ENCODE peak calls at places on chromosome 12, in four cellular contexts. One of them, this sample, is unnamed.

GRCh38 chr12:108720757-108721514 is 10.4 kb downstream of the CORO1C start:
- DNase-seq in NCI-H69: peak; percentile 57
- DNase-seq in activated CD4-positive, alpha-beta memory T cell treated with anti-CD3 and anti-CD28 coated beads, Interleukin-2, amount 10 ng/mL, durations not matched to agents 7 days and 5 days: no peak
- DNase-seq in lower lobe of right lung: no peak
- DNase-seq in this sample: no peak

GRCh38 chr12:42705863-42706262 is 116.3 kb upstream of the PRICKLE1 start:
- DNase-seq in activated CD4-positive, alpha-beta memory T cell treated with anti-CD3 and anti-CD28 coated beads, Interleukin-2, amount 10 ng/mL, durations not matched to agents 7 days and 5 days: no peak
- DNase-seq in NCI-H69: peak; percentile 73
- DNase-seq in lower lobe of right lung: peak; percentile 46
- DNase-seq in this sample: peak; percentile 83

GRCh38 chr12:47755655-47756562 is 2.8 kb downstream of the RAPGEF3 start:
- DNase-seq in activated CD4-positive, alpha-beta memory T cell treated with anti-CD3 and anti-CD28 coated beads, Interleukin-2, amount 10 ng/mL, durations not matched to agents 7 days and 5 days: no peak
- DNase-seq in NCI-H69: peak; percentile 57
- DNase-seq in lower lobe of right lung: peak; percentile 62
- DNase-seq in this sample: no peak

GRCh38 chr12:1845886-1846285 is 25.5 kb downstream of the LRTM2 start:
- DNase-seq in NCI-H69: no peak
- DNase-seq in activated CD4-positive, alpha-beta memory T cell treated with anti-CD3 and anti-CD28 coated beads, Interleukin-2, amount 10 ng/mL, durations not matched to agents 7 days and 5 days: no peak
- DNase-seq in lower lobe of right lung: no peak
- DNase-seq in this sample: no peak

GRCh38 chr12:99435095-99435791 is 212.3 kb upstream of the GARIN6 start:
- DNase-seq in lower lobe of right lung: no peak
- DNase-seq in NCI-H69: peak; percentile 27
- DNase-seq in activated CD4-positive, alpha-beta memory T cell treated with anti-CD3 and anti-CD28 coated beads, Interleukin-2, amount 10 ng/mL, durations not matched to agents 7 days and 5 days: no peak
- DNase-seq in this sample: no peak

GRCh38 chr12:126404293-126404851 is 1339.1 kb downstream of the AACS start:
- DNase-seq in activated CD4-positive, alpha-beta memory T cell treated with anti-CD3 and anti-CD28 coated beads, Interleukin-2, amount 10 ng/mL, durations not matched to agents 7 days and 5 days: no peak
- DNase-seq in lower lobe of right lung: no peak
- DNase-seq in NCI-H69: no peak
- DNase-seq in this sample: no peak

GRCh38 chr12:43763769-43764168 is 5.0 kb downstream of the IRAK4 start:
- DNase-seq in lower lobe of right lung: no peak
- DNase-seq in activated CD4-positive, alpha-beta memory T cell treated with anti-CD3 and anti-CD28 coated beads, Interleukin-2, amount 10 ng/mL, durations not matched to agents 7 days and 5 days: no peak
- DNase-seq in NCI-H69: no peak
- DNase-seq in this sample: no peak

GRCh38 chr12:68175566-68176033 is 16.1 kb upstream of the IFNG start:
- DNase-seq in NCI-H69: no peak
- DNase-seq in lower lobe of right lung: no peak
- DNase-seq in activated CD4-positive, alpha-beta memory T cell treated with anti-CD3 and anti-CD28 coated beads, Interleukin-2, amount 10 ng/mL, durations not matched to agents 7 days and 5 days: peak; percentile 67
- DNase-seq in this sample: no peak

GRCh38 chr12:9381619-9382018 is 173.4 kb upstream of the PZP start:
- DNase-seq in lower lobe of right lung: no peak
- DNase-seq in NCI-H69: no peak
- DNase-seq in activated CD4-positive, alpha-beta memory T cell treated with anti-CD3 and anti-CD28 coated beads, Interleukin-2, amount 10 ng/mL, durations not matched to agents 7 days and 5 days: no peak
- DNase-seq in this sample: no peak

GRCh38 chr12:69910739-69911138 is 85.7 kb downstream of the MYRFL start:
- DNase-seq in lower lobe of right lung: no peak
- DNase-seq in activated CD4-positive, alpha-beta memory T cell treated with anti-CD3 and anti-CD28 coated beads, Interleukin-2, amount 10 ng/mL, durations not matched to agents 7 days and 5 days: no peak
- DNase-seq in NCI-H69: peak; percentile 8
- DNase-seq in this sample: no peak

GRCh38 chr12:25286837-25287236 is 36.1 kb upstream of the KRAS start:
- DNase-seq in activated CD4-positive, alpha-beta memory T cell treated with anti-CD3 and anti-CD28 coated beads, Interleukin-2, amount 10 ng/mL, durations not matched to agents 7 days and 5 days: no peak
- DNase-seq in lower lobe of right lung: no peak
- DNase-seq in NCI-H69: no peak
- DNase-seq in this sample: no peak

GRCh38 chr12:87425942-87426554 is 603.2 kb downstream of the C12orf50 start:
- DNase-seq in NCI-H69: no peak
- DNase-seq in activated CD4-positive, alpha-beta memory T cell treated with anti-CD3 and anti-CD28 coated beads, Interleukin-2, amount 10 ng/mL, durations not matched to agents 7 days and 5 days: no peak
- DNase-seq in lower lobe of right lung: no peak
- DNase-seq in this sample: no peak

GRCh38 chr12:66352197-66352596 is 49.9 kb downstream of the HELB start:
- DNase-seq in lower lobe of right lung: no peak
- DNase-seq in NCI-H69: peak; percentile 35
- DNase-seq in activated CD4-positive, alpha-beta memory T cell treated with anti-CD3 and anti-CD28 coated beads, Interleukin-2, amount 10 ng/mL, durations not matched to agents 7 days and 5 days: no peak
- DNase-seq in this sample: no peak

GRCh38 chr12:47773062-47773857 is at the start of gene SLC48A1:
- DNase-seq in lower lobe of right lung: peak; percentile 85
- DNase-seq in NCI-H69: peak; percentile 88
- DNase-seq in activated CD4-positive, alpha-beta memory T cell treated with anti-CD3 and anti-CD28 coated beads, Interleukin-2, amount 10 ng/mL, durations not matched to agents 7 days and 5 days: peak; percentile 75
- DNase-seq in this sample: no peak

GRCh38 chr12:1204581-1205121 is 213.6 kb downstream of the ERC1 start:
- DNase-seq in activated CD4-positive, alpha-beta memory T cell treated with anti-CD3 and anti-CD28 coated beads, Interleukin-2, amount 10 ng/mL, durations not matched to agents 7 days and 5 days: no peak
- DNase-seq in lower lobe of right lung: no peak
- DNase-seq in NCI-H69: peak; percentile 51
- DNase-seq in this sample: no peak

GRCh38 chr12:56995930-56996496 is 10.3 kb downstream of the ZBTB39 start:
- DNase-seq in NCI-H69: no peak
- DNase-seq in activated CD4-positive, alpha-beta memory T cell treated with anti-CD3 and anti-CD28 coated beads, Interleukin-2, amount 10 ng/mL, durations not matched to agents 7 days and 5 days: no peak
- DNase-seq in lower lobe of right lung: no peak
- DNase-seq in this sample: no peak

GRCh38 chr12:4743046-4743445 is 22.8 kb downstream of the GALNT8 start:
- DNase-seq in lower lobe of right lung: no peak
- DNase-seq in activated CD4-positive, alpha-beta memory T cell treated with anti-CD3 and anti-CD28 coated beads, Interleukin-2, amount 10 ng/mL, durations not matched to agents 7 days and 5 days: no peak
- DNase-seq in NCI-H69: peak; percentile 33
- DNase-seq in this sample: no peak

GRCh38 chr12:93974252-93974651 is 174.1 kb upstream of the PLXNC1 start:
- DNase-seq in activated CD4-positive, alpha-beta memory T cell treated with anti-CD3 and anti-CD28 coated beads, Interleukin-2, amount 10 ng/mL, durations not matched to agents 7 days and 5 days: no peak
- DNase-seq in lower lobe of right lung: no peak
- DNase-seq in NCI-H69: no peak
- DNase-seq in this sample: no peak

GRCh38 chr12:13628067-13628466 is 353.3 kb downstream of the GRIN2B start:
- DNase-seq in lower lobe of right lung: no peak
- DNase-seq in activated CD4-positive, alpha-beta memory T cell treated with anti-CD3 and anti-CD28 coated beads, Interleukin-2, amount 10 ng/mL, durations not matched to agents 7 days and 5 days: no peak
- DNase-seq in NCI-H69: peak; percentile 0
- DNase-seq in this sample: no peak

GRCh38 chr12:52800259-52800917 is 4.5 kb upstream of the KRT3 start:
- DNase-seq in NCI-H69: no peak
- DNase-seq in lower lobe of right lung: no peak
- DNase-seq in activated CD4-positive, alpha-beta memory T cell treated with anti-CD3 and anti-CD28 coated beads, Interleukin-2, amount 10 ng/mL, durations not matched to agents 7 days and 5 days: no peak
- DNase-seq in this sample: no peak

GRCh38 chr12:110585231-110585799 is 2.2 kb upstream of the PPTC7 start:
- DNase-seq in activated CD4-positive, alpha-beta memory T cell treated with anti-CD3 and anti-CD28 coated beads, Interleukin-2, amount 10 ng/mL, durations not matched to agents 7 days and 5 days: peak; percentile 57
- DNase-seq in NCI-H69: no peak
- DNase-seq in lower lobe of right lung: no peak
- DNase-seq in this sample: no peak

GRCh38 chr12:3684449-3685051 is 68.4 kb downstream of the CRACR2A start:
- DNase-seq in lower lobe of right lung: no peak
- DNase-seq in NCI-H69: peak; percentile 91
- DNase-seq in activated CD4-positive, alpha-beta memory T cell treated with anti-CD3 and anti-CD28 coated beads, Interleukin-2, amount 10 ng/mL, durations not matched to agents 7 days and 5 days: no peak
- DNase-seq in this sample: no peak

GRCh38 chr12:49903351-49903699 is 375 bp downstream of the FAIM2 start:
- DNase-seq in lower lobe of right lung: no peak
- DNase-seq in activated CD4-positive, alpha-beta memory T cell treated with anti-CD3 and anti-CD28 coated beads, Interleukin-2, amount 10 ng/mL, durations not matched to agents 7 days and 5 days: no peak
- DNase-seq in NCI-H69: no peak
- DNase-seq in this sample: no peak

GRCh38 chr12:64618953-64619590 is 8.8 kb downstream of the RASSF3 start:
- DNase-seq in activated CD4-positive, alpha-beta memory T cell treated with anti-CD3 and anti-CD28 coated beads, Interleukin-2, amount 10 ng/mL, durations not matched to agents 7 days and 5 days: no peak
- DNase-seq in NCI-H69: peak; percentile 79
- DNase-seq in lower lobe of right lung: no peak
- DNase-seq in this sample: no peak

GRCh38 chr12:59055204-59055839 is 135.0 kb upstream of the LRIG3 start:
- DNase-seq in lower lobe of right lung: no peak
- DNase-seq in activated CD4-positive, alpha-beta memory T cell treated with anti-CD3 and anti-CD28 coated beads, Interleukin-2, amount 10 ng/mL, durations not matched to agents 7 days and 5 days: no peak
- DNase-seq in NCI-H69: peak; percentile 71
- DNase-seq in this sample: no peak

GRCh38 chr12:53190108-53190729 is 9.5 kb upstream of the CSAD start:
- DNase-seq in activated CD4-positive, alpha-beta memory T cell treated with anti-CD3 and anti-CD28 coated beads, Interleukin-2, amount 10 ng/mL, durations not matched to agents 7 days and 5 days: peak; percentile 43
- DNase-seq in NCI-H69: peak; percentile 76
- DNase-seq in lower lobe of right lung: peak; percentile 60
- DNase-seq in this sample: no peak

GRCh38 chr12:75759842-75760260 is 248.4 kb upstream of the KRR1 start:
- DNase-seq in activated CD4-positive, alpha-beta memory T cell treated with anti-CD3 and anti-CD28 coated beads, Interleukin-2, amount 10 ng/mL, durations not matched to agents 7 days and 5 days: no peak
- DNase-seq in lower lobe of right lung: no peak
- DNase-seq in NCI-H69: no peak
- DNase-seq in this sample: no peak

GRCh38 chr12:5789469-5789968 is 155.5 kb downstream of the ANO2 start:
- DNase-seq in lower lobe of right lung: no peak
- DNase-seq in NCI-H69: peak; percentile 4
- DNase-seq in activated CD4-positive, alpha-beta memory T cell treated with anti-CD3 and anti-CD28 coated beads, Interleukin-2, amount 10 ng/mL, durations not matched to agents 7 days and 5 days: no peak
- DNase-seq in this sample: peak; percentile 72

GRCh38 chr12:127504874-127505273 is 762.1 kb upstream of the TMEM132C start:
- DNase-seq in lower lobe of right lung: no peak
- DNase-seq in NCI-H69: no peak
- DNase-seq in activated CD4-positive, alpha-beta memory T cell treated with anti-CD3 and anti-CD28 coated beads, Interleukin-2, amount 10 ng/mL, durations not matched to agents 7 days and 5 days: no peak
- DNase-seq in this sample: no peak

GRCh38 chr12:120468846-120469449 is 600 bp downstream of the SRSF9 start:
- DNase-seq in NCI-H69: peak; percentile 85
- DNase-seq in activated CD4-positive, alpha-beta memory T cell treated with anti-CD3 and anti-CD28 coated beads, Interleukin-2, amount 10 ng/mL, durations not matched to agents 7 days and 5 days: no peak
- DNase-seq in lower lobe of right lung: peak; percentile 57
- DNase-seq in this sample: peak; percentile 68

GRCh38 chr12:125593269-125593668 is 528.0 kb downstream of the AACS start:
- DNase-seq in NCI-H69: no peak
- DNase-seq in lower lobe of right lung: no peak
- DNase-seq in activated CD4-positive, alpha-beta memory T cell treated with anti-CD3 and anti-CD28 coated beads, Interleukin-2, amount 10 ng/mL, durations not matched to agents 7 days and 5 days: no peak
- DNase-seq in this sample: no peak

GRCh38 chr12:105444809-105445102 is 114.3 kb downstream of the C12orf75 start:
- DNase-seq in NCI-H69: no peak
- DNase-seq in lower lobe of right lung: no peak
- DNase-seq in activated CD4-positive, alpha-beta memory T cell treated with anti-CD3 and anti-CD28 coated beads, Interleukin-2, amount 10 ng/mL, durations not matched to agents 7 days and 5 days: no peak
- DNase-seq in this sample: no peak

GRCh38 chr12:113889806-113890581 is 76.1 kb downstream of the RBM19 start:
- DNase-seq in NCI-H69: no peak
- DNase-seq in lower lobe of right lung: no peak
- DNase-seq in activated CD4-positive, alpha-beta memory T cell treated with anti-CD3 and anti-CD28 coated beads, Interleukin-2, amount 10 ng/mL, durations not matched to agents 7 days and 5 days: no peak
- DNase-seq in this sample: no peak

GRCh38 chr12:79121486-79121885 is 256.9 kb downstream of the SYT1 start:
- DNase-seq in NCI-H69: peak; percentile 15
- DNase-seq in activated CD4-positive, alpha-beta memory T cell treated with anti-CD3 and anti-CD28 coated beads, Interleukin-2, amount 10 ng/mL, durations not matched to agents 7 days and 5 days: no peak
- DNase-seq in lower lobe of right lung: no peak
- DNase-seq in this sample: no peak

GRCh38 chr12:30769802-30770201 is 15.1 kb upstream of the CAPRIN2 start:
- DNase-seq in NCI-H69: no peak
- DNase-seq in lower lobe of right lung: no peak
- DNase-seq in activated CD4-positive, alpha-beta memory T cell treated with anti-CD3 and anti-CD28 coated beads, Interleukin-2, amount 10 ng/mL, durations not matched to agents 7 days and 5 days: no peak
- DNase-seq in this sample: no peak

GRCh38 chr12:76303989-76304460 is 44.2 kb downstream of the BBS10 start:
- DNase-seq in lower lobe of right lung: no peak
- DNase-seq in NCI-H69: no peak
- DNase-seq in activated CD4-positive, alpha-beta memory T cell treated with anti-CD3 and anti-CD28 coated beads, Interleukin-2, amount 10 ng/mL, durations not matched to agents 7 days and 5 days: no peak
- DNase-seq in this sample: no peak

GRCh38 chr12:100823988-100824387 is 29.4 kb downstream of the ANO4 start:
- DNase-seq in NCI-H69: peak; percentile 18
- DNase-seq in activated CD4-positive, alpha-beta memory T cell treated with anti-CD3 and anti-CD28 coated beads, Interleukin-2, amount 10 ng/mL, durations not matched to agents 7 days and 5 days: no peak
- DNase-seq in lower lobe of right lung: no peak
- DNase-seq in this sample: no peak

GRCh38 chr12:91023326-91024004 is 18.7 kb upstream of the EPYC start:
- DNase-seq in activated CD4-positive, alpha-beta memory T cell treated with anti-CD3 and anti-CD28 coated beads, Interleukin-2, amount 10 ng/mL, durations not matched to agents 7 days and 5 days: no peak
- DNase-seq in NCI-H69: no peak
- DNase-seq in lower lobe of right lung: no peak
- DNase-seq in this sample: no peak